ENCODE peak calls at places on chromosomes 1 and 21, in eight cellular contexts. N is stimulated activated CD8-positive, alpha-beta memory T cell treated with anti-CD3 and anti-CD28 coated beads, Interleukin-15, amount 100 ng/mL, for 4 hours; I is central memory CD4-positive, alpha-beta T cell; H is hepatic stellate cell; U is T-helper 9 cell; X is GM23338; M is AG08395; R is stomach. C is an unnamed sample.

GRCh38 chr1:112255080-112255479 is 140.9 kb upstream of the CTTNBP2NL start:
- DNase-seq in I (no peak), N (no peak), X (no peak), U (no peak), M (no peak), H (no peak), R (no peak), C (no peak)

GRCh38 chr1:111965781-111966453 is 23.6 kb downstream of the KCND3 start:
- DNase-seq in U (no peak), X (no peak), N (no peak), I (no peak), M (no peak), H (no peak), R (no peak), C (no peak)

GRCh38 chr1:95217371-95217770 is 16.6 kb upstream of the RWDD3 start:
- DNase-seq in X (no peak), H (no peak), R (no peak), I (no peak), U (no peak), M (no peak), N (no peak), C (no peak)

GRCh38 chr1:155969377-155969791 is 9.0 kb downstream of the ARHGEF2 start:
- DNase-seq in N (no peak), U (no peak), H (no peak), X (no peak), M (no peak), I (no peak), R (no peak), C (no peak)

GRCh38 chr1:4728319-4729107 is 74.1 kb downstream of the AJAP1 start:
- DNase-seq in R (no peak), N (no peak), U (no peak), I (no peak), M (no peak), H (no peak), X (no peak), C (no peak)

GRCh38 chr1:162994921-162995320 is 74.2 kb upstream of the RGS4 start:
- DNase-seq in M (no peak), I (no peak), N (no peak), R (no peak), X (no peak), U (no peak), H (no peak), C (peak)

GRCh38 chr1:63729227-63729620 is 44.6 kb upstream of the ROR1 start:
- DNase-seq in H (no peak), R (no peak), U (no peak), X (no peak), N (no peak), M (no peak), I (no peak), C (no peak)

GRCh38 chr1:53787655-53788054 is 48.7 kb upstream of the GLIS1 start:
- DNase-seq in R (no peak), N (no peak), I (no peak), H (no peak), X (no peak), M (no peak), U (no peak), C (no peak)

GRCh38 chr1:220001095-220001501 is 45.2 kb downstream of the EPRS1 start:
- DNase-seq in H (peak), X (no peak), U (no peak), N (no peak), M (no peak), I (no peak), R (no peak), C (no peak)

GRCh38 chr1:150650193-150650592 is 20.8 kb upstream of the ENSA start:
- DNase-seq in I (no peak), R (peak), H (no peak), U (no peak), N (no peak), M (no peak), X (no peak), C (no peak)

GRCh38 chr1:219317762-219318353 is 144.2 kb downstream of the LYPLAL1 start:
- DNase-seq in H (no peak), M (no peak), N (no peak), I (no peak), X (peak), R (no peak), U (no peak), C (no peak)

GRCh38 chr1:107895403-107896181 is 69.4 kb downstream of the VAV3 start:
- DNase-seq in N (no peak), U (no peak), X (no peak), H (no peak), I (no peak), M (no peak), R (peak), C (no peak)

GRCh38 chr1:208269338-208269666 is 25.1 kb upstream of the PLXNA2 start:
- DNase-seq in M (no peak), R (no peak), U (no peak), X (no peak), N (no peak), I (no peak), H (no peak), C (no peak)

GRCh38 chr21:40719615-40720014 is 127.3 kb downstream of the DSCAM start:
- DNase-seq in X (no peak), N (no peak), I (no peak), M (no peak), R (no peak), H (no peak), U (no peak), C (no peak)

GRCh38 chr1:175262646-175263045 is 70.1 kb upstream of the KIAA0040 start:
- DNase-seq in R (no peak), X (no peak), I (no peak), U (no peak), N (no peak), H (no peak), M (no peak), C (no peak)

GRCh38 chr1:66244429-66244828 is 289.5 kb upstream of the SGIP1 start:
- DNase-seq in N (no peak), H (no peak), M (peak), R (no peak), I (no peak), U (no peak), X (no peak), C (no peak)

GRCh38 chr1:237736372-237737029 is 154.2 kb downstream of the ZP4 start:
- DNase-seq in X (peak), M (no peak), I (peak), H (no peak), R (no peak), U (no peak), N (no peak), C (no peak)

GRCh38 chr1:234645474-234645953 is 35.5 kb upstream of the IRF2BP2 start:
- DNase-seq in R (no peak), I (no peak), H (no peak), M (no peak), U (no peak), N (no peak), X (no peak), C (peak)

GRCh38 chr1:222106369-222106768 is 364.5 kb upstream of the DUSP10 start:
- DNase-seq in N (no peak), R (no peak), M (no peak), X (peak), U (no peak), I (no peak), H (no peak), C (no peak)

GRCh38 chr1:111507411-111508201 is 4.2 kb upstream of the ADORA3 start:
- DNase-seq in X (peak), U (peak), H (peak), I (peak), M (peak), N (peak), R (peak), C (peak)

GRCh38 chr1:170296642-170297041 is 150.9 kb downstream of the NTMT2 start:
- DNase-seq in H (no peak), U (no peak), N (no peak), X (no peak), M (peak), I (no peak), R (no peak), C (no peak)

GRCh38 chr21:45898781-45899180 is 82.8 kb upstream of the COL6A1 start:
- DNase-seq in I (no peak), R (no peak), M (no peak), U (no peak), X (no peak), N (no peak), H (no peak), C (no peak)

GRCh38 chr1:233738850-233739249 is 124.9 kb downstream of the KCNK1 start:
- DNase-seq in R (no peak), I (no peak), H (no peak), M (no peak), N (no peak), U (no peak), X (peak), C (no peak)

GRCh38 chr1:94713472-94714141 is 106.5 kb upstream of the SLC44A3 start:
- DNase-seq in M (peak), R (peak), H (no peak), U (no peak), X (peak), I (no peak), N (no peak), C (peak)

GRCh38 chr1:71047635-71048607 is at the start of gene PTGER3:
- DNase-seq in X (peak), R (peak), N (peak), H (peak), I (peak), U (peak), M (peak), C (peak)

GRCh38 chr1:44775930-44776748 is 799 bp downstream of the RPS8 start:
- DNase-seq in N (peak), X (no peak), R (no peak), I (no peak), U (no peak), M (no peak), H (peak), C (peak)

GRCh38 chr1:229155472-229155871 is 115.4 kb upstream of the RAB4A start:
- DNase-seq in U (no peak), R (no peak), N (no peak), I (peak), M (no peak), X (no peak), H (no peak), C (no peak)

GRCh38 chr1:116122955-116123757 is 12.0 kb downstream of the MAB21L3 start:
- DNase-seq in N (no peak), U (no peak), X (no peak), M (peak), H (peak), R (peak), I (no peak), C (peak)

GRCh38 chr1:153633161-153633746 is 612 bp upstream of the CHTOP start:
- DNase-seq in M (no peak), U (no peak), H (no peak), N (no peak), X (no peak), I (no peak), R (peak), C (peak)

GRCh38 chr1:243526180-243526579 is 270.3 kb downstream of the SDCCAG8 start:
- DNase-seq in H (no peak), X (no peak), I (no peak), U (no peak), N (no peak), M (no peak), R (no peak), C (no peak)

GRCh38 chr1:14328687-14329086 is 269.8 kb upstream of the KAZN start:
- DNase-seq in I (no peak), N (no peak), H (no peak), R (no peak), X (no peak), U (no peak), M (no peak), C (no peak)